ENCODE peak calls at places on chromosomes 4 and X, in seven cellular contexts. B is AG10803; H is heart left ventricle; A is fibroblast of lung; I is endothelial cell of umbilical vein; O is NCI-H2107; D is CD8-positive, alpha-beta memory T cell. Q is an unnamed sample.

GRCh38 chrX:46645614-46646013 is 72.0 kb downstream of the CHST7 start:
- DNase-seq in A (no peak), D (no peak), B (no peak), O (no peak), H (no peak), I (no peak), Q (no peak)

GRCh38 chrX:39073131-39073530 is 271.9 kb downstream of the MID1IP1 start:
- DNase-seq in O (no peak), A (no peak), B (no peak), D (no peak), H (no peak), I (no peak), Q (no peak)

GRCh38 chr4:80812145-80812544 is 218.4 kb upstream of the BMP3 start:
- DNase-seq in A (no peak), H (no peak), D (no peak), B (no peak), I (no peak), O (peak), Q (no peak)

GRCh38 chrX:13691845-13692334 is 3.0 kb downstream of the RAB9A start:
- DNase-seq in B (no peak), I (no peak), D (no peak), O (no peak), H (no peak), A (no peak), Q (no peak)

GRCh38 chr4:170243662-170244288 is 154.0 kb upstream of the AADAT start:
- DNase-seq in I (no peak), A (no peak), B (no peak), O (no peak), D (no peak), H (no peak), Q (no peak)

GRCh38 chr4:2247128-2248043 is 5.5 kb upstream of the HAUS3 start:
- DNase-seq in D (no peak), B (no peak), A (no peak), O (no peak), H (no peak), I (no peak), Q (no peak)

GRCh38 chr4:107740381-107740780 is 20.3 kb upstream of the PAPSS1 start:
- DNase-seq in D (no peak), I (peak), H (no peak), B (peak), O (no peak), A (no peak), Q (no peak)

GRCh38 chr4:63937961-63938360 is 471.3 kb downstream of the TECRL start:
- DNase-seq in D (no peak), H (no peak), O (no peak), B (no peak), I (no peak), A (peak), Q (no peak)

GRCh38 chr4:74546020-74546419 is 101.1 kb downstream of the AREG start:
- DNase-seq in B (peak), H (no peak), A (no peak), I (peak), O (no peak), D (no peak), Q (no peak)

GRCh38 chr4:150722908-150723362 is 141.0 kb downstream of the MAB21L2 start:
- DNase-seq in O (peak), D (no peak), I (peak), B (no peak), H (peak), A (peak), Q (peak)

GRCh38 chr4:3235581-3235980 is 13.4 kb upstream of the MSANTD1 start:
- DNase-seq in O (no peak), D (no peak), I (no peak), B (no peak), H (no peak), A (no peak), Q (no peak)

GRCh38 chrX:9788908-9789307 is 2.7 kb downstream of the SHROOM2 start:
- DNase-seq in H (no peak), A (peak), D (no peak), O (no peak), I (peak), B (no peak), Q (no peak)

GRCh38 chr4:116055857-116056827 is 942.7 kb upstream of the NDST4 start:
- DNase-seq in D (no peak), I (peak), O (no peak), A (peak), B (no peak), H (no peak), Q (no peak)